ENCODE peak calls at places on chromosomes 7 and 10, in four cellular contexts. T, B, N and U are unnamed samples.

GRCh38 chr7:28165971-28166955 is 14.3 kb downstream of the JAZF1 start:
- DNase-seq in T (no peak), B (no peak), N (no peak), U (no peak)

GRCh38 chr7:139767561-139767982 is 10.2 kb downstream of the HIPK2 start:
- DNase-seq in T (peak; percentile 82), B (peak; percentile 48), N (no peak), U (peak; percentile 44)

GRCh38 chr7:43164757-43165156 is 52.3 kb downstream of the HECW1 start:
- DNase-seq in T (no peak), B (peak; percentile 61), N (no peak), U (peak; percentile 33)

GRCh38 chr7:44769381-44770209 is 20.9 kb downstream of the ZMIZ2 start:
- DNase-seq in T (no peak), B (peak; percentile 80), N (no peak), U (no peak)

GRCh38 chr10:71075759-71076472 is 136.5 kb upstream of the UNC5B start:
- DNase-seq in T (no peak), B (no peak), N (no peak), U (no peak)

GRCh38 chr7:133355822-133356221 is 102.9 kb downstream of the EXOC4 start:
- DNase-seq in T (no peak), B (no peak), N (no peak), U (no peak)

GRCh38 chr7:12607134-12607533 is 36.6 kb downstream of the SCIN start:
- DNase-seq in T (no peak), B (no peak), N (no peak), U (no peak)

GRCh38 chr10:58721781-58722180 is 209.1 kb downstream of the BICC1 start:
- DNase-seq in T (no peak), B (no peak), N (no peak), U (no peak)

GRCh38 chr7:42014625-42015412 is 222.2 kb downstream of the GLI3 start:
- DNase-seq in T (peak; percentile 64), B (no peak), N (peak; percentile 62), U (peak; percentile 16)

GRCh38 chr7:75734586-75735047 is 4.1 kb downstream of the HIP1 start:
- DNase-seq in T (no peak), B (no peak), N (peak; percentile 78), U (no peak)

GRCh38 chr7:50733552-50733951 is 49.1 kb downstream of the GRB10 start:
- DNase-seq in T (no peak), B (no peak), N (no peak), U (no peak)

GRCh38 chr10:113752553-113752952 is 1.1 kb downstream of the PLEKHS1 start:
- DNase-seq in T (no peak), B (no peak), N (no peak), U (no peak)

GRCh38 chr7:149067869-149068268 is 22.6 kb downstream of the ZNF786 start:
- DNase-seq in T (no peak), B (no peak), N (no peak), U (no peak)

GRCh38 chr7:74542558-74543117 is 88.9 kb downstream of the GTF2IRD1 start:
- DNase-seq in T (no peak), B (no peak), N (no peak), U (no peak)

GRCh38 chr7:155003215-155003999 is 483 bp upstream of the PAXIP1 start:
- DNase-seq in T (peak; percentile 78), B (no peak), N (peak; percentile 99), U (peak; percentile 92)

GRCh38 chr10:61478621-61479312 is 25.6 kb upstream of the TMEM26 start:
- DNase-seq in T (no peak), B (no peak), N (no peak), U (no peak)

GRCh38 chr7:125695631-125696030 is 766.0 kb upstream of the POT1 start:
- DNase-seq in T (no peak), B (no peak), N (no peak), U (no peak)

GRCh38 chr10:78691301-78692030 is 377.3 kb upstream of the ZMIZ1 start:
- DNase-seq in T (no peak), B (no peak), N (no peak), U (no peak)

GRCh38 chr10:13759167-13759566 is 172.4 kb downstream of the PRPF18 start:
- DNase-seq in T (no peak), B (no peak), N (no peak), U (no peak)

GRCh38 chr7:54249686-54250085 is 292.5 kb upstream of the VSTM2A start:
- DNase-seq in T (no peak), B (no peak), N (no peak), U (no peak)
- TF ChIP-seq SPI1 in T (no peak), B (no peak), N (no peak), U (no peak)

GRCh38 chr10:90418869-90419652 is 438.8 kb downstream of the HTR7 start:
- DNase-seq in T (no peak), B (no peak), N (no peak), U (no peak)
- TF ChIP-seq POLR2AphosphoS5 in T (no peak), B (no peak), N (no peak), U (no peak)

DNA sequence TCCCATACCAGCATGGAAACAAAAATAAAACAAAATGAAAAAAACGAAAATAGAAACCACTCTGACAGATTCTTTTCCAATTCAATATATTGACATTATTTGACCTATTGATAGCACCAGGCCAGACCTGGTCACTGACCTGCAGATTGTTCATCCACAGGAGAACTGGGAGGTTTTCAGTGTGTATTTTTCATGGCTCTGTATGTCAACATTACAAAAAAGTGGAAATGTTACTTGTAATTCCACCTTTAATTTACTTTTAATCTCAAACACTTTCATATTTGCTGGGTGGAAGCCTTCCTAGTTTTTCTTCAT is 2.9 kb downstream of the HKDC1 start:
- DNase-seq in T (no peak), B (no peak), N (no peak), U (no peak)
- TF ChIP-seq SPI1 in T (no peak), B (no peak), N (no peak), U (no peak)

DNA sequence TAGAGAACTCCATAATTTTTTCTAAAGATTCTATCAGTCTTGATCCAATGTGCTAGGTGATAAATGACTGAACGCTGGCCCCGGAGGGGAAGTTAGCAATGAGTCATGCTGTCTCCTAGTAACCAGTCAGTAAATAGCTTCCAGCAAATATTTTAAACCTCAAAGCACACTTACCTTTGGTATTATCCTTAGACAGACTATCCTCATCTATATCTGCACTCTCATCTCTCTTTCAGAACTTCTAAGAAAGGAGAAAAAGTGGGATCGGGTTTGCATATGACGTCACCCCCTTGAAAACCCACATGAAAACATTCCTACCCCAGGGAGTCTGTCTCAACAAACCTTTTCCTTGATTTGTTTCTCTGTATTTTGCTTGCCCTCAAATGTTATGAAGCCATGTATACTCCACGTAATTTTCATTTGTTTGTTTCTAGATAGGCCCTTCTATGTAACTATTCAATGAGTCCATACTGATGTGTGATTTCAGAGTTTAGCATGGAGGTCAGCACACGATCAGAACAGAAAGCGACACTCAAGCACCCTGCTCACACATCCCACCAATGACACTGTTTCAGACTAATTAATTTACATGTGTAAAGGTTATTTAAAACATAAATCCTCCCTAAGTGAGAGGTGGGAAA is 174.9 kb upstream of the NRP1 start:
- DNase-seq in T (peak; percentile 28), B (peak; percentile 25), N (no peak), U (no peak)
- TF ChIP-seq POLR2AphosphoS5 in T (no peak), B (no peak), N (no peak), U (no peak)

DNA sequence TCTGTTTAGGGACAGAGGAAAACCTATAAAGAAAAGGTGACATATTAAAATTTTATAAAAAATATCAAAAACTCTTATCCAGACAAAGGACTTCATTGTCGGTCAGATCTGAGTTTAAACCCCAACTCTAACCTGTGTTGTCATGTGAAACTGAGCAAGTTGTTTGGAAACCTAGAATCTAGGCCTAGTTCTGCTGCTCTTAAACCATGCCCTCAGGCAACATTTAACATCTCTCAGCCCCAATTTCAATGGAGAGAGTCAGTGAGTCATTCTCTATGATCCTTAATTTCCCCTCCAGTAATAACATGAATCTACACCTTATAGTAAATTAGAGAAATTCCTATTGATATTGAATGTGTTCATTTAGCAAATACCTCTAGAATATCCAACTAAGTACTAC is 192.3 kb downstream of the IMMP2L start:
- DNase-seq in T (no peak), B (no peak), N (no peak), U (no peak)
- TF ChIP-seq SPI1 in T (no peak), B (no peak), N (no peak), U (no peak)

GRCh38 chr7:143188994-143189393 is 5.8 kb downstream of the TAS2R39 start:
- DNase-seq in T (no peak), B (no peak), N (no peak), U (no peak)

GRCh38 chr7:143181349-143181748 is 1.9 kb upstream of the TAS2R39 start:
- DNase-seq in T (no peak), B (no peak), N (no peak), U (no peak)

GRCh38 chr7:143183024-143183423 is at the start of gene TAS2R39:
- DNase-seq in T (no peak), B (no peak), N (no peak), U (no peak)

GRCh38 chr7:143185551-143185950 is 2.3 kb downstream of the TAS2R39 start:
- DNase-seq in T (no peak), B (no peak), N (no peak), U (no peak)
- TF ChIP-seq POLR2AphosphoS5 in T (no peak), B (no peak), N (no peak), U (no peak)

DNA sequence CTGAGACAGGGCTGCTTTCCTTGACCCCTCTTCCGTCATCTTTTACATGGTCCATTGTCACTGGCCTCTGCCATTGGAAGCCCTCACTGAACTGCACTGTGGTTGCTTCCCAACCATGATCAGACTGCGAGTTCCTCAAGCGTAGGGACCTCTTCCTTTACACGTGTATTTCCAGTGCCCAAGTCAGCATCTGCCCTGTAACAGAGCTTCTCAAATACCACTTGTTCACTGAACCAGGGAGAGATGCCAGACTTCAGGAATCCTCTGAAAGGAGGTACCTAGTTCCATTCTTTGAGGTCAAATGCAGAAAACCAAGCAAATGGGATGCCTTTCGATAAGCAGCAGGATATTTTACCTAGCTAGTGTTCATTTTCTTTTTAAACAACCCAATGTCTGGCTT is 145.1 kb downstream of the NRP1 start:
- DNase-seq in T (no peak), B (no peak), N (no peak), U (no peak)
- TF ChIP-seq SPI1 in T (no peak), B (no peak), N (no peak), U (no peak)

GRCh38 chr10:76523798-76524231 is 1092.4 kb downstream of the LRMDA start:
- DNase-seq in T (no peak), B (no peak), N (no peak), U (no peak)

GRCh38 chr10:76523215-76523614 is 1091.8 kb downstream of the LRMDA start:
- DNase-seq in T (no peak), B (no peak), N (no peak), U (no peak)
- TF ChIP-seq POLR2AphosphoS5 in T (no peak), B (no peak), N (no peak), U (no peak)

GRCh38 chr7:97293031-97293430 is 175.5 kb downstream of the SDHAF3 start:
- DNase-seq in T (no peak), B (no peak), N (no peak), U (no peak)

GRCh38 chr7:97298561-97298960 is 181.1 kb downstream of the SDHAF3 start:
- DNase-seq in T (no peak), B (no peak), N (no peak), U (no peak)
- TF ChIP-seq SPI1 in T (no peak), B (no peak), N (no peak), U (no peak)